ENCODE peak calls at places on chromosomes 3 and 15, in ten cellular contexts. V is activated CD4-positive, alpha-beta T cell treated with anti-CD3 and anti-CD28 coated beads, Interleukin-2, amount 50 U/mL, for 4 hours; Z is NCI-H1417; F is hepatocyte; T is progenitor cell of endocrine pancreas; P is brain microvascular endothelial cell; I is stimulated activated CD4-positive, alpha-beta T cell treated with anti-CD3 and anti-CD28 coated beads, Interleukin-4, amount 100 ng/mL, for 48 hours; A is dermis microvascular lymphatic vessel endothelial cell; M is Panc1; J is NAMALWA. Q is an unnamed sample.

GRCh38 chr3:43949594-43949993 is 258.9 kb downstream of the ABHD5 start:
- DNase-seq in F (no peak), I (no peak), T (no peak), Z (no peak), J (no peak), A (no peak), V (no peak), M (no peak), P (no peak), Q (peak)

GRCh38 chr3:189262746-189263145 is 91.0 kb downstream of the TPRG1 start:
- DNase-seq in A (no peak), Z (no peak), P (no peak), T (no peak), M (no peak), F (peak), J (peak), I (no peak), V (no peak), Q (peak)

GRCh38 chr3:52078781-52079560 is 22.6 kb upstream of the DUSP7 start:
- DNase-seq in T (no peak), P (no peak), V (no peak), I (no peak), A (no peak), F (no peak), M (no peak), Z (no peak), J (no peak), Q (no peak)

GRCh38 chr3:30188713-30189112 is 417.7 kb upstream of the TGFBR2 start:
- DNase-seq in M (no peak), A (peak), P (peak), T (no peak), J (no peak), I (no peak), F (peak), V (no peak), Z (no peak), Q (no peak)

GRCh38 chr15:67133026-67133425 is 67.6 kb downstream of the SMAD3 start:
- DNase-seq in V (no peak), Z (no peak), T (no peak), P (no peak), J (no peak), A (no peak), M (no peak), I (no peak), F (no peak), Q (no peak)

GRCh38 chr3:178457506-178457905 is 78.7 kb upstream of the KCNMB2 start:
- DNase-seq in P (no peak), I (no peak), A (no peak), T (no peak), Z (no peak), V (no peak), J (no peak), M (no peak), F (no peak), Q (no peak)

GRCh38 chr15:57992761-57993295 is 72.7 kb downstream of the ALDH1A2 start:
- DNase-seq in Z (no peak), P (no peak), F (no peak), M (no peak), I (no peak), A (peak), J (no peak), T (no peak), V (no peak), Q (no peak)

GRCh38 chr15:87365221-87365620 is 891.3 kb downstream of the NTRK3 start:
- DNase-seq in Z (no peak), F (no peak), I (no peak), J (no peak), M (no peak), T (no peak), P (peak), A (no peak), V (no peak), Q (no peak)

GRCh38 chr15:91109885-91110284 is 9.8 kb downstream of the SV2B start:
- DNase-seq in T (no peak), I (no peak), Z (no peak), V (no peak), M (no peak), A (no peak), F (no peak), P (no peak), J (no peak), Q (no peak)

GRCh38 chr3:136802481-136802996 is 16.4 kb upstream of the SLC35G2 start:
- DNase-seq in A (peak), J (no peak), T (no peak), I (no peak), P (peak), M (no peak), F (no peak), Z (peak), V (no peak), Q (peak)

GRCh38 chr3:178982138-178982537 is 89.5 kb downstream of the ZMAT3 start:
- DNase-seq in V (no peak), M (no peak), Z (no peak), F (no peak), P (no peak), A (no peak), I (no peak), J (no peak), T (no peak), Q (peak)

GRCh38 chr3:172614340-172615274 is 91.4 kb upstream of the TNFSF10 start:
- DNase-seq in A (no peak), Z (no peak), J (no peak), M (no peak), P (no peak), V (no peak), T (no peak), F (no peak), I (no peak), Q (no peak)

GRCh38 chr15:61396235-61396927 is 167.3 kb upstream of the RORA start:
- DNase-seq in I (no peak), T (no peak), M (no peak), J (no peak), F (no peak), P (no peak), Z (no peak), V (no peak), A (no peak), Q (no peak)

GRCh38 chr15:91853501-91853967 is at the start of gene SLCO3A1:
- DNase-seq in J (peak), T (peak), Z (peak), I (peak), P (no peak), M (no peak), F (peak), A (peak), V (peak), Q (peak)

GRCh38 chr3:18946524-18946923 is 201.8 kb upstream of the KCNH8 start:
- DNase-seq in Z (peak), J (peak), A (no peak), V (no peak), M (no peak), T (no peak), I (no peak), P (no peak), F (no peak), Q (peak)

GRCh38 chr15:80249973-80250372 is 2.0 kb downstream of the CTXND1 start:
- DNase-seq in I (no peak), A (no peak), J (no peak), V (no peak), M (no peak), T (no peak), Z (no peak), F (no peak), P (no peak), Q (no peak)

GRCh38 chr3:52532517-52532837 is 1.2 kb downstream of the NT5DC2 start:
- DNase-seq in Z (no peak), A (peak), J (peak), F (peak), T (no peak), P (peak), I (no peak), M (no peak), V (no peak), Q (peak)

GRCh38 chr3:148975277-148975676 is 16.1 kb upstream of the GYG1 start:
- DNase-seq in F (no peak), J (no peak), I (no peak), V (no peak), P (no peak), Z (no peak), A (no peak), M (no peak), T (no peak), Q (no peak)

GRCh38 chr3:147408180-147409105 is 722 bp upstream of the ZIC1 start:
- DNase-seq in M (no peak), T (no peak), J (no peak), Z (no peak), V (no peak), P (no peak), F (no peak), I (no peak), A (no peak), Q (no peak)

GRCh38 chr3:133280591-133280990 is 119.3 kb upstream of the BFSP2 start:
- DNase-seq in J (peak), Z (peak), A (no peak), F (no peak), T (no peak), I (no peak), P (no peak), M (no peak), V (no peak), Q (no peak)

Q was measured in MV-4-11.